ENCODE peak calls at places on chromosomes 2 and 18, in eight cellular contexts. One of them, this sample, is unnamed.

GRCh38 chr2:213067888-213068287 is 83.5 kb downstream of the IKZF2 start:
- DNase-seq in mucosa of gallbladder: no peak
- DNase-seq in effector CD8-positive, alpha-beta T cell: no peak
- DNase-seq in AG08395: no peak
- DNase-seq in hypothalamus: no peak
- DNase-seq in AG09309: no peak
- DNase-seq in A549: no peak
- DNase-seq in T-helper 2 cell: no peak
- DNase-seq in this sample: no peak

GRCh38 chr2:238124488-238125126 is 13.9 kb upstream of the KLHL30 start:
- DNase-seq in mucosa of gallbladder: no peak
- DNase-seq in effector CD8-positive, alpha-beta T cell: no peak
- DNase-seq in AG08395: no peak
- DNase-seq in hypothalamus: no peak
- DNase-seq in AG09309: no peak
- DNase-seq in A549: no peak
- DNase-seq in T-helper 2 cell: no peak
- DNase-seq in this sample: no peak

GRCh38 chr2:11203480-11203879 is 48.2 kb downstream of the SLC66A3 start:
- DNase-seq in mucosa of gallbladder: no peak
- DNase-seq in effector CD8-positive, alpha-beta T cell: no peak
- DNase-seq in AG08395: peak; percentile 73
- DNase-seq in hypothalamus: no peak
- DNase-seq in AG09309: peak; percentile 47
- DNase-seq in A549: peak; percentile 71
- DNase-seq in T-helper 2 cell: no peak
- DNase-seq in this sample: no peak

GRCh38 chr2:132620115-132620514 is 49.9 kb downstream of the LYPD1 start:
- DNase-seq in mucosa of gallbladder: no peak
- DNase-seq in effector CD8-positive, alpha-beta T cell: no peak
- DNase-seq in AG08395: peak; percentile 63
- DNase-seq in hypothalamus: no peak
- DNase-seq in AG09309: no peak
- DNase-seq in A549: no peak
- DNase-seq in T-helper 2 cell: no peak
- DNase-seq in this sample: no peak

GRCh38 chr18:9845256-9845655 is 40.5 kb upstream of the TXNDC2 start:
- DNase-seq in mucosa of gallbladder: no peak
- DNase-seq in effector CD8-positive, alpha-beta T cell: no peak
- DNase-seq in AG08395: no peak
- DNase-seq in hypothalamus: no peak
- DNase-seq in AG09309: no peak
- DNase-seq in A549: no peak
- DNase-seq in T-helper 2 cell: no peak
- DNase-seq in this sample: no peak

GRCh38 chr2:197558393-197558792 is 42.5 kb downstream of the MOB4 start:
- DNase-seq in mucosa of gallbladder: no peak
- DNase-seq in effector CD8-positive, alpha-beta T cell: no peak
- DNase-seq in AG08395: no peak
- DNase-seq in hypothalamus: no peak
- DNase-seq in AG09309: no peak
- DNase-seq in A549: no peak
- DNase-seq in T-helper 2 cell: no peak
- DNase-seq in this sample: no peak

GRCh38 chr2:5689790-5690189 is 2.4 kb upstream of the SOX11 start:
- DNase-seq in mucosa of gallbladder: no peak
- DNase-seq in effector CD8-positive, alpha-beta T cell: no peak
- DNase-seq in AG08395: no peak
- DNase-seq in hypothalamus: no peak
- DNase-seq in AG09309: no peak
- DNase-seq in A549: no peak
- DNase-seq in T-helper 2 cell: no peak
- DNase-seq in this sample: no peak

GRCh38 chr2:65595641-65596040 is 163.2 kb upstream of the SPRED2 start:
- DNase-seq in mucosa of gallbladder: no peak
- DNase-seq in effector CD8-positive, alpha-beta T cell: no peak
- DNase-seq in AG08395: peak; percentile 18
- DNase-seq in hypothalamus: no peak
- DNase-seq in AG09309: peak; percentile 41
- DNase-seq in A549: no peak
- DNase-seq in T-helper 2 cell: no peak
- DNase-seq in this sample: no peak

GRCh38 chr2:233676046-233676445 is 4.3 kb downstream of the UGT1A9 start:
- DNase-seq in mucosa of gallbladder: no peak
- DNase-seq in effector CD8-positive, alpha-beta T cell: no peak
- DNase-seq in AG08395: no peak
- DNase-seq in hypothalamus: no peak
- DNase-seq in AG09309: no peak
- DNase-seq in A549: no peak
- DNase-seq in T-helper 2 cell: no peak
- DNase-seq in this sample: no peak

GRCh38 chr2:99984781-99985525 is 157.4 kb downstream of the AFF3 start:
- DNase-seq in mucosa of gallbladder: no peak
- DNase-seq in effector CD8-positive, alpha-beta T cell: no peak
- DNase-seq in AG08395: peak; percentile 74
- DNase-seq in hypothalamus: no peak
- DNase-seq in AG09309: peak; percentile 57
- DNase-seq in A549: no peak
- DNase-seq in T-helper 2 cell: no peak
- DNase-seq in this sample: no peak

GRCh38 chr2:149470046-149470445 is 117.5 kb downstream of the MMADHC start:
- DNase-seq in mucosa of gallbladder: no peak
- DNase-seq in effector CD8-positive, alpha-beta T cell: no peak
- DNase-seq in AG08395: no peak
- DNase-seq in hypothalamus: no peak
- DNase-seq in AG09309: no peak
- DNase-seq in A549: no peak
- DNase-seq in T-helper 2 cell: no peak
- DNase-seq in this sample: no peak

GRCh38 chr2:173401716-173402326 is 47.1 kb downstream of the CDCA7 start:
- DNase-seq in mucosa of gallbladder: no peak
- DNase-seq in effector CD8-positive, alpha-beta T cell: no peak
- DNase-seq in AG08395: no peak
- DNase-seq in hypothalamus: no peak
- DNase-seq in AG09309: no peak
- DNase-seq in A549: no peak
- DNase-seq in T-helper 2 cell: no peak
- DNase-seq in this sample: no peak

GRCh38 chr2:107361951-107362350 is 464.7 kb upstream of the RGPD4 start:
- DNase-seq in mucosa of gallbladder: no peak
- DNase-seq in effector CD8-positive, alpha-beta T cell: no peak
- DNase-seq in AG08395: no peak
- DNase-seq in hypothalamus: no peak
- DNase-seq in AG09309: no peak
- DNase-seq in A549: no peak
- DNase-seq in T-helper 2 cell: no peak
- DNase-seq in this sample: no peak

GRCh38 chr18:64972545-64972944 is 778.3 kb upstream of the CDH7 start:
- DNase-seq in mucosa of gallbladder: no peak
- DNase-seq in effector CD8-positive, alpha-beta T cell: no peak
- DNase-seq in AG08395: no peak
- DNase-seq in hypothalamus: no peak
- DNase-seq in AG09309: no peak
- DNase-seq in A549: no peak
- DNase-seq in T-helper 2 cell: no peak
- DNase-seq in this sample: no peak

GRCh38 chr18:56402872-56403516 is 235.4 kb downstream of the TXNL1 start:
- DNase-seq in mucosa of gallbladder: no peak
- DNase-seq in effector CD8-positive, alpha-beta T cell: no peak
- DNase-seq in AG08395: peak; percentile 84
- DNase-seq in hypothalamus: no peak
- DNase-seq in AG09309: peak; percentile 87
- DNase-seq in A549: peak; percentile 1
- DNase-seq in T-helper 2 cell: no peak
- DNase-seq in this sample: no peak

GRCh38 chr2:205115516-205115915 is 566.8 kb upstream of the NRP2 start:
- DNase-seq in mucosa of gallbladder: no peak
- DNase-seq in effector CD8-positive, alpha-beta T cell: no peak
- DNase-seq in AG08395: no peak
- DNase-seq in hypothalamus: no peak
- DNase-seq in AG09309: no peak
- DNase-seq in A549: no peak
- DNase-seq in T-helper 2 cell: no peak
- DNase-seq in this sample: no peak

GRCh38 chr2:45141883-45142866 is 132.9 kb upstream of the SIX2 start:
- DNase-seq in mucosa of gallbladder: no peak
- DNase-seq in effector CD8-positive, alpha-beta T cell: no peak
- DNase-seq in AG08395: no peak
- DNase-seq in hypothalamus: no peak
- DNase-seq in AG09309: no peak
- DNase-seq in A549: no peak
- DNase-seq in T-helper 2 cell: no peak
- DNase-seq in this sample: no peak

GRCh38 chr2:98334439-98335078 is 11.7 kb upstream of the CNGA3 start:
- DNase-seq in mucosa of gallbladder: no peak
- DNase-seq in effector CD8-positive, alpha-beta T cell: no peak
- DNase-seq in AG08395: peak; percentile 88
- DNase-seq in hypothalamus: no peak
- DNase-seq in AG09309: peak; percentile 74
- DNase-seq in A549: peak; percentile 10
- DNase-seq in T-helper 2 cell: no peak
- DNase-seq in this sample: no peak

GRCh38 chr2:200042944-200043343 is 87.6 kb downstream of the MAIP1 start:
- DNase-seq in mucosa of gallbladder: no peak
- DNase-seq in effector CD8-positive, alpha-beta T cell: no peak
- DNase-seq in AG08395: peak; percentile 54
- DNase-seq in hypothalamus: no peak
- DNase-seq in AG09309: no peak
- DNase-seq in A549: no peak
- DNase-seq in T-helper 2 cell: no peak
- DNase-seq in this sample: no peak

GRCh38 chr2:16650287-16651249 is 15.1 kb downstream of the CYRIA start:
- DNase-seq in mucosa of gallbladder: peak; percentile 38
- DNase-seq in effector CD8-positive, alpha-beta T cell: no peak
- DNase-seq in AG08395: peak; percentile 60
- DNase-seq in hypothalamus: no peak
- DNase-seq in AG09309: no peak
- DNase-seq in A549: no peak
- DNase-seq in T-helper 2 cell: no peak
- DNase-seq in this sample: peak; percentile 74

GRCh38 chr18:76619342-76620315 is 124.6 kb upstream of the ZNF516 start:
- DNase-seq in mucosa of gallbladder: peak; percentile 58
- DNase-seq in effector CD8-positive, alpha-beta T cell: no peak
- DNase-seq in AG08395: peak; percentile 19
- DNase-seq in hypothalamus: no peak
- DNase-seq in AG09309: no peak
- DNase-seq in A549: no peak
- DNase-seq in T-helper 2 cell: no peak
- DNase-seq in this sample: no peak

GRCh38 chr2:128578406-128579385 is 260.0 kb upstream of the HS6ST1 start:
- DNase-seq in mucosa of gallbladder: peak; percentile 48
- DNase-seq in effector CD8-positive, alpha-beta T cell: no peak
- DNase-seq in AG08395: no peak
- DNase-seq in hypothalamus: no peak
- DNase-seq in AG09309: no peak
- DNase-seq in A549: no peak
- DNase-seq in T-helper 2 cell: no peak
- DNase-seq in this sample: no peak

GRCh38 chr2:141329949-141330348 is 800.9 kb downstream of the LRP1B start:
- DNase-seq in mucosa of gallbladder: no peak
- DNase-seq in effector CD8-positive, alpha-beta T cell: no peak
- DNase-seq in AG08395: no peak
- DNase-seq in hypothalamus: no peak
- DNase-seq in AG09309: no peak
- DNase-seq in A549: no peak
- DNase-seq in T-helper 2 cell: no peak
- DNase-seq in this sample: no peak